ENCODE peak calls at places on chromosomes 3 and 15, in five cellular contexts. Q is A549; G is endothelial cell; C is CD4-positive, alpha-beta T cell; S is B cell. A is an unnamed sample.

GRCh38 chr3:169342652-169343051 is 320.9 kb downstream of the MECOM start:
- DNase-seq in Q (no peak), G (no peak), C (no peak), S (no peak), A (no peak)

GRCh38 chr15:97706059-97706458 is 254.4 kb upstream of the ARRDC4 start:
- DNase-seq in Q (no peak), G (no peak), C (no peak), S (no peak), A (no peak)

GRCh38 chr3:74426571-74426970 is 187.9 kb downstream of the CNTN3 start:
- DNase-seq in Q (no peak), G (no peak), C (no peak), S (no peak), A (no peak)

GRCh38 chr15:68187559-68187958 is 17.6 kb downstream of the CALML4 start:
- DNase-seq in Q (no peak), G (no peak), C (no peak), S (no peak), A (no peak)

GRCh38 chr3:11377726-11378125 is 105.5 kb downstream of the ATG7 start:
- DNase-seq in Q (no peak), G (no peak), C (no peak), S (no peak), A (no peak)

GRCh38 chr3:59069838-59070237 is 20.0 kb upstream of the CFAP20DC start:
- DNase-seq in Q (no peak), G (no peak), C (no peak), S (no peak), A (no peak)

GRCh38 chr3:169998668-169999131 is 32.1 kb downstream of the SEC62 start:
- DNase-seq in Q (no peak), G (no peak), C (no peak), S (no peak), A (no peak)

GRCh38 chr3:100710355-100711198 is 1.3 kb downstream of the TFG start:
- DNase-seq in Q (peak; percentile 85), G (peak; percentile 33), C (no peak), S (peak; percentile 56), A (peak; percentile 69)

GRCh38 chr3:188834349-188834748 is 337.4 kb upstream of the TPRG1 start:
- DNase-seq in Q (no peak), G (no peak), C (no peak), S (no peak), A (no peak)

GRCh38 chr15:39127925-39128617 is 452.8 kb upstream of the THBS1 start:
- DNase-seq in Q (peak; percentile 80), G (no peak), C (no peak), S (no peak), A (no peak)

GRCh38 chr3:42369304-42369703 is 41.1 kb downstream of the LYZL4 start:
- DNase-seq in Q (no peak), G (no peak), C (no peak), S (peak; percentile 41), A (peak; percentile 34)

GRCh38 chr3:113035387-113035982 is 44.7 kb downstream of the GTPBP8 start:
- DNase-seq in Q (peak; percentile 64), G (peak; percentile 68), C (peak; percentile 6), S (peak; percentile 65), A (peak; percentile 58)

GRCh38 chr3:72282918-72283317 is 498.0 kb upstream of the PROK2 start:
- DNase-seq in Q (no peak), G (no peak), C (no peak), S (no peak), A (no peak)

GRCh38 chr3:112403101-112403500 is 70.1 kb downstream of the CD200 start:
- DNase-seq in Q (no peak), G (no peak), C (no peak), S (no peak), A (no peak)

GRCh38 chr15:27124287-27124830 is 153.4 kb downstream of the GABRG3 start:
- DNase-seq in Q (no peak), G (no peak), C (no peak), S (no peak), A (no peak)

GRCh38 chr3:25572919-25573385 is 91.8 kb downstream of the TOP2B start:
- DNase-seq in Q (no peak), G (no peak), C (no peak), S (no peak), A (no peak)

GRCh38 chr3:98814799-98815450 is 51.8 kb downstream of the ST3GAL6 start:
- DNase-seq in Q (peak; percentile 24), G (no peak), C (no peak), S (no peak), A (no peak)

GRCh38 chr15:77421370-77421700 is 647 bp downstream of the HMG20A start:
- DNase-seq in Q (peak; percentile 28), G (peak; percentile 15), C (no peak), S (no peak), A (no peak)

GRCh38 chr15:56616551-56616950 is 116.8 kb downstream of the ZNF280D start:
- DNase-seq in Q (no peak), G (no peak), C (no peak), S (no peak), A (no peak)
- TF ChIP-seq CTCF in Q (no peak), G (no peak), C (no peak), S (no peak), A (no peak)

GRCh38 chr3:156341831-156342416 is 213.0 kb downstream of the SSR3 start:
- DNase-seq in Q (no peak), G (no peak), C (no peak), S (peak; percentile 61), A (peak; percentile 52)
- TF ChIP-seq CTCF in Q (no peak), G (no peak), C (no peak), S (peak; percentile 53), A (peak; percentile 46)

DNA sequence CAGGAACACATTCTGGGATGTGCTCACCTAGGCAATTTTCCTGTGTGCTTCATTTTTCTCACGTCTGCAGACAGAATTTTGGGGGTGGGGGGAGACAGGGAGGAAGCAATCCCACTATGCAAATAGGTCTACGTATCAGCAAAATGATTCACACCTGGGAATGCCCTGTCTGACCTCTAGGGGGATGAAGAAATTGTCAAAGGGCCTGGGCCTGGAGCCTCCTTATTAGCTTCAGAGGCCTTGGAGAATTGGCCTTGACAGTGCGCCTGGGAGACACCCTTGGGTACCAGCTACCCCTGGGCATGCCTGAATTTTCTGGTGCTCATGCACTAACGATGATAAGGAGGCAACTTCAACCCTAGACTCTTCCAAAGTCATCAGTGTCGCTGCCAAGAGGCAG is 207.5 kb downstream of the CADPS start:
- DNase-seq in Q (no peak), G (peak; percentile 18), C (no peak), S (no peak), A (no peak)
- TF ChIP-seq CTCF in Q (no peak), G (peak; percentile 66), C (no peak), S (no peak), A (no peak)

DNA sequence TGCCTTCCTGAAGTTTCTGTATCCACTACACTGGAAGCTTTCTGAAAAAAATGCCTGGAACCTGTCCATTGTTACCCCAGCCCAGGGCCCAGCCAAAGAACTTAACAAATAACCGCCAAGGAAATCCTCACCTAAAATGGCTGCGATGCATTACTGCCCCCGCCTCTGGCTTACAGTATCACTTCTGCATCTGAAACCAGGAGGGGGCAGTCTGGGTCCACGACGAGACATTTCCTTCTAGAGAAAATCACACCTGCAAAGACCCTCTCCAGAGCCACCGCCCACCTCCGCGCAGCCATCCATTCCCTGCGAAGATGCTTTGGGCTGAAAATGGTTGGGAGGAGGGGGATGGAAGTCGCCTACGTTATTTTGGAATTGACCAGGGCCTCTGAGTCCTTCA is 22.4 kb upstream of the CELF6 start:
- DNase-seq in Q (no peak), G (peak; percentile 74), C (peak; percentile 6), S (peak; percentile 59), A (peak; percentile 45)
- TF ChIP-seq CTCF in Q (peak; percentile 54), G (no peak), C (peak; percentile 43), S (peak; percentile 49), A (no peak)

DNA sequence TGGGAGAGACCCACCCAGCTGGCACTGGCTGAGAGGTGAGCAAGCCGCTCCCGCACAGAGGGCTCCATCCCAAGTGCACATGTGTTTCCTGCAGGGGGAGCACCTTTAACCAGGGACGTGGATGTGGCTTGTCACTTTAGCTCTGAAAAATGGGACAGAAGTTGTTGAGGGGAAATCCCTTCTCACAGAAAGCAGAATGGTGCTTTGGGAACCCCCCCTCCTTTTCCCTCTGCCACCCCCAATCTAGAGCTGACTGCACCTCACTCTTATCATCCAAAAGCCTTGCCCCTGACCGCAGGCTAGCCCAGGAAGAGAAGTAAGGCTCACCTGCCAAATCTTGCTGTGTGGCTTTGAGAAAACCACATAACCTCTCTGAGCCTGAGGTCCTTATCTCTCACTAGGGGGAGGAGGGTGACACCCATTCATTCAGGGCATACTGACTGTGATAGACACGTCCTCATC is 77.9 kb downstream of the RPN1 start:
- DNase-seq in Q (peak; percentile 79), G (no peak), C (no peak), S (no peak), A (peak; percentile 57)
- TF ChIP-seq CTCF in Q (no peak), G (no peak), C (no peak), S (no peak), A (peak; percentile 11)

GRCh38 chr15:25946241-25946786 is 83.2 kb upstream of the ATP10A start:
- DNase-seq in Q (no peak), G (peak; percentile 40), C (no peak), S (no peak), A (no peak)
- TF ChIP-seq CTCF in Q (no peak), G (no peak), C (no peak), S (no peak), A (no peak)

DNA sequence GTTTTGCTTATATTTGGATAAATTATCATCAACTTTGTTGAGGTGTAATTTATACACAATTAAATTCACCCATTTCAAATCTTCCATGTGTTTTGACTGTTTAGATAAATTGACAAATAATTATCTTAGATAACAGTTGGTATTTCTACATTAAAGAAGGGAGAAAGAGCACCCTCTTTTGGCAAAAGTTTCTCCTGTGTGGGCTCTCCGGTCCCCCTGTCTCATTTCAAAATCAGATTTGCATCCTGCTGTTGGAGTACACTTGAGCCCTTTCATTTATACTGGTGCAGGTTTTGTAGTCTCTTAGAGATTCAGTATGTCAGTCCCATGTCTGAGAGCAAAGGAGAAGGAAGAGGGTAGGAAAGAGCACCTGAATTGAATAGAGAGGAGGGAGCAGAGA is 49.4 kb downstream of the NKIRAS1 start:
- DNase-seq in Q (no peak), G (no peak), C (no peak), S (no peak), A (no peak)
- TF ChIP-seq CTCF in Q (peak; percentile 35), G (no peak), C (no peak), S (no peak), A (peak; percentile 21)

A was measured in GM13976.